ENCODE peak calls at places on chromosome 13, in five cellular contexts. One of them, this sample, is unnamed.

GRCh38 chr13:42068886-42069285 is 20.4 kb downstream of the DGKH start:
- DNase-seq in mesenchymal stem cell: no peak
- DNase-seq in mesendoderm: no peak
- DNase-seq in H9: no peak
- DNase-seq in H1: no peak
- DNase-seq in this sample: no peak

GRCh38 chr13:37313383-37313782 is 207.9 kb upstream of the CSNK1A1L start:
- DNase-seq in mesenchymal stem cell: no peak
- DNase-seq in mesendoderm: no peak
- DNase-seq in H9: no peak
- DNase-seq in H1: no peak
- DNase-seq in this sample: no peak

GRCh38 chr13:92657565-92657964 is 569.0 kb upstream of the GPC6 start:
- DNase-seq in mesenchymal stem cell: peak; percentile 14
- DNase-seq in mesendoderm: no peak
- DNase-seq in H9: no peak
- DNase-seq in H1: no peak
- DNase-seq in this sample: peak; percentile 2

GRCh38 chr13:37369618-37370017 is 228.9 kb downstream of the POSTN start:
- DNase-seq in mesenchymal stem cell: peak; percentile 9
- DNase-seq in mesendoderm: no peak
- DNase-seq in H9: no peak
- DNase-seq in H1: no peak
- DNase-seq in this sample: no peak

GRCh38 chr13:112883241-112883945 is 85.6 kb upstream of the MCF2L start:
- DNase-seq in mesenchymal stem cell: no peak
- DNase-seq in mesendoderm: no peak
- DNase-seq in H9: no peak
- DNase-seq in H1: no peak
- DNase-seq in this sample: no peak

GRCh38 chr13:29749401-29750177 is 100.8 kb downstream of the UBL3 start:
- DNase-seq in mesenchymal stem cell: peak; percentile 79
- DNase-seq in mesendoderm: no peak
- DNase-seq in H9: no peak
- DNase-seq in H1: no peak
- DNase-seq in this sample: peak; percentile 85

GRCh38 chr13:106650690-106651205 is 82.8 kb upstream of the ARGLU1 start:
- DNase-seq in mesenchymal stem cell: no peak
- DNase-seq in mesendoderm: no peak
- DNase-seq in H9: no peak
- DNase-seq in H1: no peak
- DNase-seq in this sample: no peak

GRCh38 chr13:110001622-110002275 is 215.4 kb upstream of the IRS2 start:
- DNase-seq in mesenchymal stem cell: peak; percentile 47
- DNase-seq in mesendoderm: no peak
- DNase-seq in H9: no peak
- DNase-seq in H1: no peak
- DNase-seq in this sample: no peak

GRCh38 chr13:54845351-54845965 is 1816.8 kb downstream of the OLFM4 start:
- DNase-seq in mesenchymal stem cell: no peak
- DNase-seq in mesendoderm: peak; percentile 22
- DNase-seq in H9: peak; percentile 21
- DNase-seq in H1: no peak
- DNase-seq in this sample: no peak

GRCh38 chr13:30303269-30303668 is 4.1 kb downstream of the KATNAL1 start:
- DNase-seq in mesenchymal stem cell: no peak
- DNase-seq in mesendoderm: no peak
- DNase-seq in H9: no peak
- DNase-seq in H1: no peak
- DNase-seq in this sample: no peak

GRCh38 chr13:87674143-87674772 is 3.1 kb downstream of the SLITRK5 start:
- DNase-seq in mesenchymal stem cell: peak; percentile 25
- DNase-seq in mesendoderm: peak; percentile 33
- DNase-seq in H9: peak; percentile 36
- DNase-seq in H1: no peak
- DNase-seq in this sample: no peak

GRCh38 chr13:82963466-82963865 is 918.8 kb downstream of the SLITRK1 start:
- DNase-seq in mesenchymal stem cell: no peak
- DNase-seq in mesendoderm: no peak
- DNase-seq in H9: no peak
- DNase-seq in H1: no peak
- DNase-seq in this sample: peak; percentile 71

GRCh38 chr13:59666504-59666903 is 497.2 kb downstream of the DIAPH3 start:
- DNase-seq in mesenchymal stem cell: no peak
- DNase-seq in mesendoderm: no peak
- DNase-seq in H9: no peak
- DNase-seq in H1: no peak
- DNase-seq in this sample: no peak

GRCh38 chr13:29925457-29925856 is 75.0 kb upstream of the UBL3 start:
- DNase-seq in mesenchymal stem cell: peak; percentile 79
- DNase-seq in mesendoderm: no peak
- DNase-seq in H9: no peak
- DNase-seq in H1: no peak
- DNase-seq in this sample: peak; percentile 46

GRCh38 chr13:111213964-111214726 is 99.0 kb downstream of the ARHGEF7 start:
- DNase-seq in mesenchymal stem cell: no peak
- DNase-seq in mesendoderm: no peak
- DNase-seq in H9: no peak
- DNase-seq in H1: no peak
- DNase-seq in this sample: peak; percentile 71

GRCh38 chr13:27868639-27869435 is 51.0 kb upstream of the PDX1 start:
- DNase-seq in mesenchymal stem cell: peak; percentile 11
- DNase-seq in mesendoderm: peak; percentile 19
- DNase-seq in H9: no peak
- DNase-seq in H1: no peak
- DNase-seq in this sample: peak; percentile 19

GRCh38 chr13:114282143-114282685 is 813 bp downstream of the UPF3A start:
- DNase-seq in mesenchymal stem cell: peak; percentile 87
- DNase-seq in mesendoderm: no peak
- DNase-seq in H9: peak; percentile 40
- DNase-seq in H1: no peak
- DNase-seq in this sample: peak; percentile 78

GRCh38 chr13:47875206-47875605 is 125.9 kb downstream of the SUCLA2 start:
- DNase-seq in mesenchymal stem cell: no peak
- DNase-seq in mesendoderm: no peak
- DNase-seq in H9: no peak
- DNase-seq in H1: no peak
- DNase-seq in this sample: no peak

GRCh38 chr13:36858285-36858684 is 39.3 kb downstream of the RFXAP start:
- DNase-seq in mesenchymal stem cell: peak; percentile 65
- DNase-seq in mesendoderm: peak; percentile 84
- DNase-seq in H9: no peak
- DNase-seq in H1: no peak
- DNase-seq in this sample: peak; percentile 15

GRCh38 chr13:114044486-114044885 is 70.6 kb upstream of the C13orf46 start:
- DNase-seq in mesenchymal stem cell: peak; percentile 74
- DNase-seq in mesendoderm: no peak
- DNase-seq in H9: no peak
- DNase-seq in H1: no peak
- DNase-seq in this sample: no peak

GRCh38 chr13:96243371-96243770 is 153.5 kb downstream of the HS6ST3 start:
- DNase-seq in mesenchymal stem cell: no peak
- DNase-seq in mesendoderm: no peak
- DNase-seq in H9: no peak
- DNase-seq in H1: no peak
- DNase-seq in this sample: no peak

GRCh38 chr13:42312817-42313431 is 41.0 kb downstream of the AKAP11 start:
- DNase-seq in mesenchymal stem cell: no peak
- DNase-seq in mesendoderm: no peak
- DNase-seq in H9: no peak
- DNase-seq in H1: no peak
- DNase-seq in this sample: no peak

GRCh38 chr13:106230450-106230849 is 305.0 kb downstream of the EFNB2 start:
- DNase-seq in mesenchymal stem cell: peak; percentile 46
- DNase-seq in mesendoderm: no peak
- DNase-seq in H9: no peak
- DNase-seq in H1: no peak
- DNase-seq in this sample: no peak

GRCh38 chr13:40591091-40591490 is 75.3 kb downstream of the FOXO1 start:
- DNase-seq in mesenchymal stem cell: no peak
- DNase-seq in mesendoderm: no peak
- DNase-seq in H9: no peak
- DNase-seq in H1: no peak
- DNase-seq in this sample: no peak
- H3K27ac ChIP-seq in mesenchymal stem cell: no peak overlapping the region
- H3K27ac ChIP-seq in mesendoderm: no peak overlapping the region
- H3K27ac ChIP-seq in H9: no peak overlapping the region
- H3K27ac ChIP-seq in H1: no peak overlapping the region
- H3K27ac ChIP-seq in this sample: no peak overlapping the region

GRCh38 chr13:20356437-20356836 is 124.3 kb upstream of the GJB6 start:
- DNase-seq in mesenchymal stem cell: no peak
- DNase-seq in mesendoderm: no peak
- DNase-seq in H9: no peak
- DNase-seq in H1: no peak
- DNase-seq in this sample: peak; percentile 43

GRCh38 chr13:20360041-20360491 is 127.9 kb upstream of the GJB6 start:
- DNase-seq in mesenchymal stem cell: peak; percentile 18
- DNase-seq in mesendoderm: no peak
- DNase-seq in H9: no peak
- DNase-seq in H1: no peak
- DNase-seq in this sample: no peak

GRCh38 chr13:20360835-20361412 is 128.8 kb upstream of the GJB6 start:
- DNase-seq in mesenchymal stem cell: peak; percentile 1
- DNase-seq in mesendoderm: no peak
- DNase-seq in H9: no peak
- DNase-seq in H1: no peak
- DNase-seq in this sample: no peak

GRCh38 chr13:20358022-20358421 is 125.9 kb upstream of the GJB6 start:
- DNase-seq in mesenchymal stem cell: no peak
- DNase-seq in mesendoderm: no peak
- DNase-seq in H9: no peak
- DNase-seq in H1: no peak
- DNase-seq in this sample: no peak

DNA sequence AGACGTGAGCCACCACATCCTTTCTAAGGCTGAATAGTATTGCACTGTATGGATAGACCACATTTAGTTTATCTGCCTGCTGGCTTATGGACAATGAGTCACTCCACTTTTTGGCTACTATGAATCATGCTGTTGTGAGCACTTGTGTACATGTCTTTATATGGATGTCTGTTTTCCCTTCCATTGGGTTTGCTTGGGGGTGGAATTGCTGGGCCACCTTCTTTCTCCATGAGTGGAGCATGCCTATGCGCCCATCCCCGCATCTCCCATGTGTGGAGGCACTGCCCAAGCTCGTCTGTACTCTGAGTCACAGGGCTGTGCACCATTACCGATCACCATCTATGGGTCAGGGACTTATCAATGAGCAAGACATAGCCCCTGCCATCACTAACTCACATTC is 127.2 kb upstream of the GJB6 start:
- DNase-seq in mesenchymal stem cell: peak; percentile 95
- DNase-seq in mesendoderm: no peak
- DNase-seq in H9: no peak
- DNase-seq in H1: no peak
- DNase-seq in this sample: peak; percentile 22
- H2BK5ac ChIP-seq in mesenchymal stem cell: no peak overlapping the region
- H2BK5ac ChIP-seq in mesendoderm: no peak overlapping the region
- H2BK5ac ChIP-seq in H9: no peak overlapping the region
- H2BK5ac ChIP-seq in H1: no peak overlapping the region
- H2BK5ac ChIP-seq in this sample: no peak overlapping the region

GRCh38 chr13:77535448-77535847 is at the start of gene SCEL:
- DNase-seq in mesenchymal stem cell: no peak
- DNase-seq in mesendoderm: peak; percentile 47
- DNase-seq in H9: no peak
- DNase-seq in H1: no peak
- DNase-seq in this sample: peak; percentile 61
- H3K4me1 ChIP-seq in mesenchymal stem cell: no peaks in the 10 kb centered on the region
- H3K4me1 ChIP-seq in mesendoderm: no peaks in the 10 kb centered on the region
- H3K4me1 ChIP-seq in H9: no peaks in the 10 kb centered on the region
- H3K4me1 ChIP-seq in H1: no peaks in the 10 kb centered on the region
- H3K4me1 ChIP-seq in this sample: no peaks in the 10 kb centered on the region

DNA sequence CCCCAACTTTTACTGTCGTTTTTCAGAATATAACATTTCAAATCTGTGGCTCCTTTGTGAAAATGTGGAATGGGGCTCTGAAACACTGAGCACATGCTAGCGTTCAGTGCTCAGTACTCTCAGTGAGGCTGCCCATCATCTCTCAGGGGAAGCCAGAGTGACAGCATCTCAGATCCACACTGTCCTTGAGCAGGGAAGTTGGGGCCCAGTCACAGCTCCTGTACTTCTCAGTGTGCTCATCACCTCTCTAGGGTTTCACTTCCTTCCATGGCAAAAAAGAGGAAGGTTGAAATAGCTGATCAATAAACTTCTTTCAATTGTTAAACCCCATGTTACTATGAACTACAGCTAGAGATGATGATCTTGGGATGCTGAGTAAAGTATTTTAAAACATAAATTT is 565.9 kb upstream of the SPRY2 start:
- DNase-seq in mesenchymal stem cell: no peak
- DNase-seq in mesendoderm: no peak
- DNase-seq in H9: no peak
- DNase-seq in H1: no peak
- DNase-seq in this sample: no peak
- H3K27ac ChIP-seq in mesenchymal stem cell: no peak overlapping the region
- H3K27ac ChIP-seq in mesendoderm: no peak overlapping the region
- H3K27ac ChIP-seq in H9: no peak overlapping the region
- H3K27ac ChIP-seq in H1: no peak overlapping the region
- H3K27ac ChIP-seq in this sample: no peak overlapping the region

GRCh38 chr13:44266305-44266704 is 107.3 kb upstream of the SERP2 start:
- DNase-seq in mesenchymal stem cell: no peak
- DNase-seq in mesendoderm: peak; percentile 44
- DNase-seq in H9: peak; percentile 48
- DNase-seq in H1: no peak
- DNase-seq in this sample: no peak
- H2BK5ac ChIP-seq in mesenchymal stem cell: no peak overlapping the region
- H2BK5ac ChIP-seq in mesendoderm: no peak overlapping the region
- H2BK5ac ChIP-seq in H9: no peak overlapping the region
- H2BK5ac ChIP-seq in H1: no peak overlapping the region
- H2BK5ac ChIP-seq in this sample: no peak overlapping the region

DNA sequence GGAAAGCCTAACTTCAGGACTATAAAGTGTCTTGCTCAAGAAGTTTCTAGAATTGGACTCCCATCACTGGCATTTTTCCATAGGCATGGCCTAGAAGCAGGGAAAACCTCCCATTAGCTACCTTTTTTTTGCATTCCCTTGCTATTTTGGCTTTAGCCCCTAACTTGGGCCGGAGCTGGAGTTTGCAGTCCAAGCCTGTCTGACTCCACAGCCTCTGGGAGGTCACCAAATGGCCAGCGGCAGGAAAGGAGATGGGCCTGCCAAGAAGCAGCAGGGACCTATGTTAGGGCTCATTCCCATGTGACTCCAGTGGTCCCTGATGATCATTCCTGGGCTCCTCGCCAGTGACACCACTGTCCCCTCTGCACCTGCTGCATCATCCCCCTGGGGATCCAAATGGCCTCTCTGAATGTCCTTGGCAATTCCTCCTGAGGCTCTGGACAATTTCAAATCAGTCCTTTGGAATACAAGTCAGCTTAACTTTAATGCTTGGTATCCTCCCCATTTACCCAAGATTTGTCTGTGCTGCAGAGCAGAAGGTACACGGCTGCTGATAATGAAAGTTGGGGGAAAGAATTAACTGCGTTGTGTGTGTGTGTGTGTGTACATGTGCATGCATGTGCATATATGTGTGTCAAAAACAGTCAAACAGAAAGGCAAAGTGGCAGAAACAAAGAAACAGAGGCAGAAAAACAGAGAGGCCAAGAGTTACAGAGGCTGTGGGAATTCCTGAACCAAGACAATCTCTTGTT is 69.8 kb upstream of the SERP2 start:
- DNase-seq in mesenchymal stem cell: no peak
- DNase-seq in mesendoderm: no peak
- DNase-seq in H9: no peak
- DNase-seq in H1: no peak
- DNase-seq in this sample: no peak
- H3K4me1 ChIP-seq in mesenchymal stem cell: peaks cover 17% of the 10 kb centered on the region
- H3K4me1 ChIP-seq in mesendoderm: peaks cover 10% of the 10 kb centered on the region
- H3K4me1 ChIP-seq in H9: peaks cover 6% of the 10 kb centered on the region
- H3K4me1 ChIP-seq in H1: peaks cover 14% of the 10 kb centered on the region
- H3K4me1 ChIP-seq in this sample: peaks cover 11% of the 10 kb centered on the region

GRCh38 chr13:23619073-23619855 is 49.1 kb downstream of the TNFRSF19 start:
- DNase-seq in mesenchymal stem cell: no peak
- DNase-seq in mesendoderm: no peak
- DNase-seq in H9: no peak
- DNase-seq in H1: no peak
- DNase-seq in this sample: no peak
- H3K27ac ChIP-seq in mesenchymal stem cell: no peak overlapping the region
- H3K27ac ChIP-seq in mesendoderm: no peak overlapping the region
- H3K27ac ChIP-seq in H9: no peak overlapping the region
- H3K27ac ChIP-seq in H1: no peak overlapping the region
- H3K27ac ChIP-seq in this sample: no peak overlapping the region

This sample was measured in trophoblast cell.